ENCODE peak calls at places on chromosome 19, in six cellular contexts. One of them, this sample, is unnamed.

GRCh38 chr19:15587663-15588062 is 27.4 kb upstream of the CYP4F8 start:
- DNase-seq in left cardiac atrium: peak
- DNase-seq in M059J: no peak
- DNase-seq in stimulated activated CD4-positive, alpha-beta T cell treated with anti-CD3 and anti-CD28 coated beads, Interleukin-15, amount 100 ng/mL, for 1 hour: no peak
- DNase-seq in astrocyte of the spinal cord: no peak
- DNase-seq in effector CD4-positive, alpha-beta T cell: no peak
- DNase-seq in this sample: no peak

GRCh38 chr19:42487025-42487797 is 41.1 kb downstream of the CEACAM1 start:
- DNase-seq in left cardiac atrium: no peak
- DNase-seq in M059J: no peak
- DNase-seq in stimulated activated CD4-positive, alpha-beta T cell treated with anti-CD3 and anti-CD28 coated beads, Interleukin-15, amount 100 ng/mL, for 1 hour: no peak
- DNase-seq in astrocyte of the spinal cord: no peak
- DNase-seq in effector CD4-positive, alpha-beta T cell: no peak
- DNase-seq in this sample: no peak

GRCh38 chr19:16370671-16371391 is 46.2 kb downstream of the KLF2 start:
- DNase-seq in left cardiac atrium: no peak
- DNase-seq in M059J: no peak
- DNase-seq in stimulated activated CD4-positive, alpha-beta T cell treated with anti-CD3 and anti-CD28 coated beads, Interleukin-15, amount 100 ng/mL, for 1 hour: no peak
- DNase-seq in astrocyte of the spinal cord: no peak
- DNase-seq in effector CD4-positive, alpha-beta T cell: no peak
- DNase-seq in this sample: no peak

GRCh38 chr19:18967358-18968146 is 26.5 kb upstream of the HOMER3 start:
- DNase-seq in left cardiac atrium: peak
- DNase-seq in M059J: peak
- DNase-seq in stimulated activated CD4-positive, alpha-beta T cell treated with anti-CD3 and anti-CD28 coated beads, Interleukin-15, amount 100 ng/mL, for 1 hour: no peak
- DNase-seq in astrocyte of the spinal cord: peak
- DNase-seq in effector CD4-positive, alpha-beta T cell: no peak
- DNase-seq in this sample: peak

GRCh38 chr19:55585658-55586339 is 5.2 kb upstream of the ZNF579 start:
- DNase-seq in left cardiac atrium: peak
- DNase-seq in M059J: peak
- DNase-seq in stimulated activated CD4-positive, alpha-beta T cell treated with anti-CD3 and anti-CD28 coated beads, Interleukin-15, amount 100 ng/mL, for 1 hour: peak
- DNase-seq in astrocyte of the spinal cord: peak
- DNase-seq in effector CD4-positive, alpha-beta T cell: no peak
- DNase-seq in this sample: peak

GRCh38 chr19:49665301-49666119 is at the start of the genes BCL2L12 and IRF3:
- DNase-seq in left cardiac atrium: peak
- DNase-seq in M059J: peak
- DNase-seq in stimulated activated CD4-positive, alpha-beta T cell treated with anti-CD3 and anti-CD28 coated beads, Interleukin-15, amount 100 ng/mL, for 1 hour: peak
- DNase-seq in astrocyte of the spinal cord: peak
- DNase-seq in effector CD4-positive, alpha-beta T cell: peak
- DNase-seq in this sample: peak

GRCh38 chr19:29811125-29812079 is at the start of gene CCNE1:
- DNase-seq in left cardiac atrium: peak
- DNase-seq in M059J: peak
- DNase-seq in stimulated activated CD4-positive, alpha-beta T cell treated with anti-CD3 and anti-CD28 coated beads, Interleukin-15, amount 100 ng/mL, for 1 hour: peak
- DNase-seq in astrocyte of the spinal cord: peak
- DNase-seq in effector CD4-positive, alpha-beta T cell: peak
- DNase-seq in this sample: peak

GRCh38 chr19:5210556-5210955 is 130.1 kb downstream of the PTPRS start:
- DNase-seq in left cardiac atrium: no peak
- DNase-seq in M059J: no peak
- DNase-seq in stimulated activated CD4-positive, alpha-beta T cell treated with anti-CD3 and anti-CD28 coated beads, Interleukin-15, amount 100 ng/mL, for 1 hour: no peak
- DNase-seq in astrocyte of the spinal cord: no peak
- DNase-seq in effector CD4-positive, alpha-beta T cell: no peak
- DNase-seq in this sample: no peak

GRCh38 chr19:47379398-47379938 is 30.4 kb downstream of the DHX34 start:
- DNase-seq in left cardiac atrium: no peak
- DNase-seq in M059J: no peak
- DNase-seq in stimulated activated CD4-positive, alpha-beta T cell treated with anti-CD3 and anti-CD28 coated beads, Interleukin-15, amount 100 ng/mL, for 1 hour: no peak
- DNase-seq in astrocyte of the spinal cord: no peak
- DNase-seq in effector CD4-positive, alpha-beta T cell: no peak
- DNase-seq in this sample: no peak

GRCh38 chr19:55080121-55080914 is 4.6 kb downstream of the EPS8L1 start:
- DNase-seq in left cardiac atrium: peak
- DNase-seq in M059J: peak
- DNase-seq in stimulated activated CD4-positive, alpha-beta T cell treated with anti-CD3 and anti-CD28 coated beads, Interleukin-15, amount 100 ng/mL, for 1 hour: peak
- DNase-seq in astrocyte of the spinal cord: peak
- DNase-seq in effector CD4-positive, alpha-beta T cell: peak
- DNase-seq in this sample: peak

GRCh38 chr19:52099497-52100138 is 4.1 kb upstream of the ZNF841 start:
- DNase-seq in left cardiac atrium: no peak
- DNase-seq in M059J: peak
- DNase-seq in stimulated activated CD4-positive, alpha-beta T cell treated with anti-CD3 and anti-CD28 coated beads, Interleukin-15, amount 100 ng/mL, for 1 hour: no peak
- DNase-seq in astrocyte of the spinal cord: no peak
- DNase-seq in effector CD4-positive, alpha-beta T cell: no peak
- DNase-seq in this sample: no peak

GRCh38 chr19:51552996-51553725 is 17.9 kb upstream of the ZNF175 start:
- DNase-seq in left cardiac atrium: peak
- DNase-seq in M059J: peak
- DNase-seq in stimulated activated CD4-positive, alpha-beta T cell treated with anti-CD3 and anti-CD28 coated beads, Interleukin-15, amount 100 ng/mL, for 1 hour: peak
- DNase-seq in astrocyte of the spinal cord: peak
- DNase-seq in effector CD4-positive, alpha-beta T cell: no peak
- DNase-seq in this sample: peak

GRCh38 chr19:55667958-55668357 is 7.1 kb upstream of the EPN1 start:
- DNase-seq in left cardiac atrium: no peak
- DNase-seq in M059J: no peak
- DNase-seq in stimulated activated CD4-positive, alpha-beta T cell treated with anti-CD3 and anti-CD28 coated beads, Interleukin-15, amount 100 ng/mL, for 1 hour: no peak
- DNase-seq in astrocyte of the spinal cord: no peak
- DNase-seq in effector CD4-positive, alpha-beta T cell: no peak
- DNase-seq in this sample: no peak

GRCh38 chr19:39420769-39421168 is 8.3 kb downstream of the PLEKHG2 start:
- DNase-seq in left cardiac atrium: no peak
- DNase-seq in M059J: no peak
- DNase-seq in stimulated activated CD4-positive, alpha-beta T cell treated with anti-CD3 and anti-CD28 coated beads, Interleukin-15, amount 100 ng/mL, for 1 hour: no peak
- DNase-seq in astrocyte of the spinal cord: no peak
- DNase-seq in effector CD4-positive, alpha-beta T cell: no peak
- DNase-seq in this sample: no peak

GRCh38 chr19:13103961-13104847 is 1.5 kb upstream of the LYL1 start:
- DNase-seq in left cardiac atrium: peak
- DNase-seq in M059J: no peak
- DNase-seq in stimulated activated CD4-positive, alpha-beta T cell treated with anti-CD3 and anti-CD28 coated beads, Interleukin-15, amount 100 ng/mL, for 1 hour: peak
- DNase-seq in astrocyte of the spinal cord: no peak
- DNase-seq in effector CD4-positive, alpha-beta T cell: peak
- DNase-seq in this sample: peak

GRCh38 chr19:45010306-45010705 is 9.0 kb downstream of the RELB start:
- DNase-seq in left cardiac atrium: no peak
- DNase-seq in M059J: no peak
- DNase-seq in stimulated activated CD4-positive, alpha-beta T cell treated with anti-CD3 and anti-CD28 coated beads, Interleukin-15, amount 100 ng/mL, for 1 hour: no peak
- DNase-seq in astrocyte of the spinal cord: no peak
- DNase-seq in effector CD4-positive, alpha-beta T cell: no peak
- DNase-seq in this sample: no peak

GRCh38 chr19:29953352-29954247 is 11.6 kb downstream of the URI1 start:
- DNase-seq in left cardiac atrium: no peak
- DNase-seq in M059J: no peak
- DNase-seq in stimulated activated CD4-positive, alpha-beta T cell treated with anti-CD3 and anti-CD28 coated beads, Interleukin-15, amount 100 ng/mL, for 1 hour: no peak
- DNase-seq in astrocyte of the spinal cord: no peak
- DNase-seq in effector CD4-positive, alpha-beta T cell: no peak
- DNase-seq in this sample: no peak

GRCh38 chr19:48925240-48925843 is 8.2 kb upstream of the DHDH start:
- DNase-seq in left cardiac atrium: no peak
- DNase-seq in M059J: peak
- DNase-seq in stimulated activated CD4-positive, alpha-beta T cell treated with anti-CD3 and anti-CD28 coated beads, Interleukin-15, amount 100 ng/mL, for 1 hour: no peak
- DNase-seq in astrocyte of the spinal cord: peak
- DNase-seq in effector CD4-positive, alpha-beta T cell: no peak
- DNase-seq in this sample: no peak

GRCh38 chr19:49564616-49565045 is 15.7 kb downstream of the NOSIP start:
- DNase-seq in left cardiac atrium: no peak
- DNase-seq in M059J: no peak
- DNase-seq in stimulated activated CD4-positive, alpha-beta T cell treated with anti-CD3 and anti-CD28 coated beads, Interleukin-15, amount 100 ng/mL, for 1 hour: no peak
- DNase-seq in astrocyte of the spinal cord: no peak
- DNase-seq in effector CD4-positive, alpha-beta T cell: no peak
- DNase-seq in this sample: no peak

GRCh38 chr19:33409906-33410685 is 36.6 kb downstream of the CEBPG start:
- DNase-seq in left cardiac atrium: peak
- DNase-seq in M059J: no peak
- DNase-seq in stimulated activated CD4-positive, alpha-beta T cell treated with anti-CD3 and anti-CD28 coated beads, Interleukin-15, amount 100 ng/mL, for 1 hour: no peak
- DNase-seq in astrocyte of the spinal cord: no peak
- DNase-seq in effector CD4-positive, alpha-beta T cell: no peak
- DNase-seq in this sample: no peak

GRCh38 chr19:49129238-49129583 is 9.9 kb downstream of the PPFIA3 start:
- DNase-seq in left cardiac atrium: no peak
- DNase-seq in M059J: no peak
- DNase-seq in stimulated activated CD4-positive, alpha-beta T cell treated with anti-CD3 and anti-CD28 coated beads, Interleukin-15, amount 100 ng/mL, for 1 hour: no peak
- DNase-seq in astrocyte of the spinal cord: no peak
- DNase-seq in effector CD4-positive, alpha-beta T cell: no peak
- DNase-seq in this sample: no peak

GRCh38 chr19:12985049-12985776 is 10.1 kb upstream of the NFIX start:
- DNase-seq in left cardiac atrium: peak
- DNase-seq in M059J: peak
- DNase-seq in stimulated activated CD4-positive, alpha-beta T cell treated with anti-CD3 and anti-CD28 coated beads, Interleukin-15, amount 100 ng/mL, for 1 hour: no peak
- DNase-seq in astrocyte of the spinal cord: peak
- DNase-seq in effector CD4-positive, alpha-beta T cell: no peak
- DNase-seq in this sample: peak